ENCODE peak calls at places on chromosomes 6 and 20, in six cellular contexts. S is osteocyte, T is neural crest cell, K is psoas muscle, V is SW 1271, X is nucleus accumbens. A is an unnamed sample.

GRCh38 chr20:44633187-44633851 is 18.2 kb downstream of the ADA start:
- DNase-seq in S (no peak), T (no peak), K (no peak), V (no peak), X (no peak), A (no peak)

GRCh38 chr20:22744341-22745193 is 160.2 kb upstream of the FOXA2 start:
- DNase-seq in S (no peak), T (no peak), K (no peak), V (no peak), X (no peak), A (no peak)

GRCh38 chr20:31720486-31721407 is 1.9 kb downstream of the BCL2L1 start:
- DNase-seq in S (no peak), T (no peak), K (no peak), V (no peak), X (no peak), A (peak)

GRCh38 chr20:62685781-62686555 is 22.7 kb upstream of the NTSR1 start:
- DNase-seq in S (no peak), T (no peak), K (no peak), V (no peak), X (no peak), A (no peak)

GRCh38 chr6:79158856-79159516 is 75.5 kb downstream of the HMGN3 start:
- DNase-seq in S (no peak), T (no peak), K (no peak), V (no peak), X (no peak), A (no peak)

GRCh38 chr6:151060096-151060741 is 179.5 kb upstream of the AKAP12 start:
- DNase-seq in S (peak), T (no peak), K (no peak), V (peak), X (no peak), A (no peak)

GRCh38 chr6:10481101-10481500 is 40.0 kb upstream of the GCNT2 start:
- DNase-seq in S (no peak), T (no peak), K (no peak), V (no peak), X (no peak), A (no peak)

GRCh38 chr6:49155321-49155720 is 307.7 kb downstream of the MMUT start:
- DNase-seq in S (no peak), T (no peak), K (no peak), V (no peak), X (no peak), A (no peak)

GRCh38 chr20:64053841-64054661 is 4.6 kb upstream of the SOX18 start:
- DNase-seq in S (no peak), T (no peak), K (peak), V (peak), X (no peak), A (peak)

GRCh38 chr6:35428421-35429149 is 23.6 kb upstream of the FANCE start:
- DNase-seq in S (no peak), T (no peak), K (no peak), V (no peak), X (no peak), A (no peak)

GRCh38 chr6:144190593-144190992 is 40.3 kb downstream of the STX11 start:
- DNase-seq in S (no peak), T (no peak), K (peak), V (no peak), X (no peak), A (peak)

GRCh38 chr6:42403831-42404230 is 47.9 kb downstream of the TRERF1 start:
- DNase-seq in S (no peak), T (no peak), K (no peak), V (no peak), X (no peak), A (no peak)

GRCh38 chr6:83086751-83087150 is 19.3 kb downstream of the DOP1A start:
- DNase-seq in S (no peak), T (no peak), K (no peak), V (no peak), X (no peak), A (no peak)

GRCh38 chr6:55734256-55734655 is 141.1 kb downstream of the BMP5 start:
- DNase-seq in S (no peak), T (no peak), K (no peak), V (no peak), X (no peak), A (no peak)

GRCh38 chr6:39225946-39226437 is 3.3 kb downstream of the KCNK5 start:
- DNase-seq in S (no peak), T (no peak), K (no peak), V (no peak), X (no peak), A (no peak)

GRCh38 chr6:3364391-3364790 is 92.5 kb downstream of the SLC22A23 start:
- DNase-seq in S (no peak), T (no peak), K (no peak), V (no peak), X (no peak), A (no peak)

GRCh38 chr6:11275598-11275997 is 43.1 kb upstream of the NEDD9 start:
- DNase-seq in S (no peak), T (no peak), K (no peak), V (no peak), X (no peak), A (peak)

GRCh38 chr20:37903317-37904007 is 535 bp downstream of the VSTM2L start:
- DNase-seq in S (no peak), T (no peak), K (no peak), V (no peak), X (no peak), A (no peak)

GRCh38 chr20:60057866-60058807 is 99.9 kb downstream of the CDH26 start:
- DNase-seq in S (peak), T (no peak), K (peak), V (no peak), X (peak), A (no peak)

GRCh38 chr20:10716855-10717254 is 43.1 kb upstream of the JAG1 start:
- DNase-seq in S (no peak), T (no peak), K (no peak), V (no peak), X (no peak), A (no peak)

GRCh38 chr20:51763965-51764602 is 4.1 kb downstream of the ATP9A start:
- DNase-seq in S (no peak), T (no peak), K (no peak), V (peak), X (no peak), A (no peak)

GRCh38 chr6:36803908-36804307 is 35.3 kb downstream of the CPNE5 start:
- DNase-seq in S (no peak), T (no peak), K (no peak), V (no peak), X (no peak), A (no peak)

GRCh38 chr6:166221040-166221439 is 53.4 kb upstream of the TBXT start:
- DNase-seq in S (peak), T (no peak), K (no peak), V (no peak), X (no peak), A (no peak)

GRCh38 chr6:4382362-4382853 is 247.0 kb upstream of the ECI2 start:
- DNase-seq in S (no peak), T (no peak), K (no peak), V (no peak), X (no peak), A (no peak)

GRCh38 chr20:33733654-33734576 is 2.1 kb downstream of the ZNF341 start:
- DNase-seq in S (no peak), T (no peak), K (no peak), V (peak), X (no peak), A (peak)

GRCh38 chr6:170224694-170225660 is 65.9 kb downstream of the DLL1 start:
- DNase-seq in S (no peak), T (no peak), K (no peak), V (no peak), X (no peak), A (peak)

GRCh38 chr6:147179809-147180208 is 24.4 kb upstream of the STXBP5 start:
- DNase-seq in S (no peak), T (no peak), K (no peak), V (no peak), X (no peak), A (no peak)

GRCh38 chr20:63254237-63254535 is at the start of gene NKAIN4:
- DNase-seq in S (no peak), T (no peak), K (no peak), V (no peak), X (no peak), A (no peak)

GRCh38 chr6:23688650-23689049 is 437.4 kb upstream of the NRSN1 start:
- DNase-seq in S (no peak), T (no peak), K (no peak), V (no peak), X (no peak), A (no peak)

GRCh38 chr6:158153576-158153975 is 14.5 kb downstream of the SERAC1 start:
- DNase-seq in S (no peak), T (no peak), K (no peak), V (no peak), X (no peak), A (no peak)

GRCh38 chr6:43963877-43964658 is 163.2 kb downstream of the MRPL14 start:
- DNase-seq in S (peak), T (no peak), K (no peak), V (no peak), X (no peak), A (no peak)

GRCh38 chr20:45187693-45188092 is 13.0 kb downstream of the PI3 start:
- DNase-seq in S (no peak), T (no peak), K (no peak), V (no peak), X (no peak), A (no peak)

GRCh38 chr6:137933696-137934095 is 66.6 kb downstream of the TNFAIP3 start:
- DNase-seq in S (no peak), T (no peak), K (peak), V (no peak), X (no peak), A (peak)

GRCh38 chr20:58688838-58689237 is 3.8 kb upstream of the NPEPL1 start:
- DNase-seq in S (peak), T (no peak), K (no peak), V (no peak), X (no peak), A (no peak)